ENCODE peak calls at places on chromosomes 7 and 10, in eight cellular contexts. H is NCI-H1105; N is A172; R is NCI-H82; M is NCI-H1092 treated with DMSO at 0.1 percent for 48 hours; Y is choroid plexus epithelial cell; S is NCI-H345; P is activated T-cell treated with anti-CD3 and anti-CD28 coated beads, Interleukin-2, amount 50 U/mL, for 72 hours. X is an unnamed sample.

GRCh38 chr7:6505685-6506559 is 45.3 kb downstream of the GRID2IP start:
- DNase-seq in M (no peak), R (peak; percentile 36), P (no peak), H (no peak), N (no peak), S (no peak), Y (no peak), X (no peak)

GRCh38 chr10:88092975-88093374 is 229.6 kb downstream of the PTEN start:
- DNase-seq in H (peak; percentile 7), S (peak; percentile 49), P (no peak), N (no peak), M (no peak), Y (no peak), R (peak; percentile 84), X (no peak)

GRCh38 chr7:41886906-41887311 is 184.0 kb upstream of the INHBA start:
- DNase-seq in S (no peak), Y (peak; percentile 92), R (peak; percentile 17), P (no peak), M (no peak), H (no peak), N (peak; percentile 87), X (no peak)

GRCh38 chr7:50921114-50921513 is 138.4 kb upstream of the GRB10 start:
- DNase-seq in H (peak; percentile 15), S (no peak), P (no peak), Y (no peak), R (no peak), M (no peak), N (no peak), X (peak; percentile 15)

GRCh38 chr7:132500727-132501410 is 75.4 kb downstream of the PLXNA4 start:
- DNase-seq in Y (peak; percentile 36), R (peak; percentile 41), S (no peak), H (no peak), P (no peak), M (no peak), N (peak; percentile 21), X (no peak)

GRCh38 chr7:19575909-19576557 is 132.8 kb downstream of the POLR1F start:
- DNase-seq in P (no peak), S (no peak), Y (no peak), N (no peak), M (no peak), H (no peak), R (no peak), X (no peak)

GRCh38 chr10:6423004-6423403 is 157.1 kb downstream of the PRKCQ start:
- DNase-seq in R (no peak), P (peak; percentile 64), S (no peak), M (no peak), Y (no peak), H (no peak), N (no peak), X (peak; percentile 15)

GRCh38 chr7:151428393-151429231 is 11.3 kb downstream of the CRYGN start:
- DNase-seq in N (peak; percentile 75), R (peak; percentile 95), M (peak; percentile 10), Y (peak; percentile 97), S (no peak), H (no peak), P (no peak), X (no peak)

GRCh38 chr10:119165171-119166110 is at the start of gene SFXN4:
- DNase-seq in H (peak; percentile 30), N (peak; percentile 41), M (peak; percentile 36), S (peak; percentile 60), Y (peak; percentile 44), P (peak; percentile 88), R (peak; percentile 76), X (peak; percentile 47)

GRCh38 chr7:116356979-116357378 is 142.6 kb upstream of the CAV2 start:
- DNase-seq in M (no peak), Y (no peak), S (peak; percentile 68), R (no peak), N (peak; percentile 30), H (no peak), P (no peak), X (no peak)

GRCh38 chr10:117926491-117926890 is 120.2 kb downstream of the RAB11FIP2 start:
- DNase-seq in N (no peak), Y (peak; percentile 9), S (no peak), R (no peak), P (no peak), H (no peak), M (no peak), X (no peak)

GRCh38 chr7:50346548-50347497 is 42.3 kb downstream of the IKZF1 start:
- DNase-seq in R (no peak), M (no peak), N (no peak), P (no peak), S (peak; percentile 31), H (no peak), Y (no peak), X (no peak)

GRCh38 chr7:127396184-127396583 is 3.7 kb upstream of the ZNF800 start:
- DNase-seq in R (peak; percentile 14), P (peak; percentile 75), M (no peak), Y (peak; percentile 45), N (no peak), H (no peak), S (no peak), X (no peak)

GRCh38 chr10:74825371-74826141 is 844 bp upstream of the KAT6B start:
- DNase-seq in N (peak; percentile 6), M (peak; percentile 42), S (peak; percentile 44), H (no peak), Y (no peak), P (peak; percentile 66), R (peak; percentile 69), X (peak; percentile 42)

GRCh38 chr10:63267414-63268138 is 134.4 kb downstream of the NRBF2 start:
- DNase-seq in S (no peak), H (no peak), P (no peak), M (peak; percentile 33), R (peak; percentile 51), Y (peak; percentile 92), N (peak; percentile 70), X (no peak)